ENCODE peak calls at places on chromosome 17, in nine cellular contexts. H, Q, Y, R, W, B, N, E and G are unnamed samples.

GRCh38 chr17:521561-522325 is 169.1 kb upstream of the RPH3AL start:
- DNase-seq in N (no peak), E (no peak), Q (no peak), Y (no peak), W (no peak), R (no peak), H (no peak), B (no peak), G (no peak)

GRCh38 chr17:57582881-57583756 is 162.0 kb downstream of the CCDC182 start:
- DNase-seq in Q (no peak), R (no peak), Y (no peak), N (no peak), E (no peak), W (no peak), H (no peak), B (no peak), G (no peak)

GRCh38 chr17:32258383-32259121 is 7.1 kb upstream of the RHBDL3 start:
- DNase-seq in Y (peak), H (no peak), R (no peak), W (no peak), E (no peak), N (no peak), Q (no peak), B (no peak), G (no peak)

GRCh38 chr17:4162775-4163498 is 19.9 kb downstream of the CYB5D2 start:
- DNase-seq in Q (no peak), B (no peak), R (no peak), W (no peak), E (no peak), Y (peak), H (no peak), N (no peak), G (no peak)

GRCh38 chr17:57379237-57380054 is 123.1 kb downstream of the MSI2 start:
- DNase-seq in R (no peak), B (peak), Y (peak), Q (no peak), W (no peak), E (peak), H (no peak), N (no peak), G (no peak)

GRCh38 chr17:6894206-6894528 is 62.6 kb upstream of the TEKT1 start:
- DNase-seq in N (no peak), Y (peak), W (peak), E (no peak), Q (no peak), H (no peak), R (peak), B (peak), G (no peak)

GRCh38 chr17:38658741-38659345 is 15.9 kb downstream of the EPOP start:
- DNase-seq in H (no peak), R (no peak), W (no peak), E (no peak), Y (no peak), N (no peak), B (no peak), Q (no peak), G (no peak)

GRCh38 chr17:29760279-29760721 is 137.6 kb upstream of the CORO6 start:
- DNase-seq in R (peak), Y (no peak), N (no peak), Q (no peak), B (peak), W (peak), H (no peak), E (no peak), G (no peak)

GRCh38 chr17:38741853-38742421 is 6.2 kb downstream of the PCGF2 start:
- DNase-seq in B (no peak), R (no peak), H (no peak), W (peak), E (no peak), Q (no peak), N (no peak), Y (no peak), G (no peak)

GRCh38 chr17:50599606-50600005 is 35.1 kb upstream of the ABCC3 start:
- DNase-seq in Y (no peak), W (no peak), E (no peak), B (no peak), H (no peak), Q (no peak), R (no peak), N (no peak), G (no peak)

GRCh38 chr17:22492331-22492730 is 800.0 kb downstream of the KCNJ18 start:
- DNase-seq in Y (no peak), R (no peak), H (no peak), N (no peak), B (no peak), Q (no peak), W (no peak), E (no peak), G (no peak)

GRCh38 chr17:83180264-83180995 is 101.0 kb downstream of the METRNL start:
- DNase-seq in Y (no peak), W (no peak), H (no peak), Q (no peak), R (no peak), N (no peak), E (no peak), B (no peak), G (no peak)

GRCh38 chr17:50681260-50682200 is 26.2 kb downstream of the ANKRD40 start:
- DNase-seq in H (no peak), R (no peak), Y (peak), Q (no peak), N (peak), W (peak), B (no peak), E (no peak), G (no peak)

GRCh38 chr17:9021158-9021984 is at the start of gene NTN1:
- DNase-seq in Q (no peak), Y (peak), R (peak), E (peak), W (peak), H (peak), B (peak), N (no peak), G (peak)

GRCh38 chr17:79779088-79779529 is 1.2 kb downstream of the CBX2 start:
- DNase-seq in Q (no peak), B (no peak), W (no peak), N (no peak), R (no peak), Y (no peak), E (peak), H (no peak), G (no peak)

GRCh38 chr17:4142107-4142900 is 526 bp downstream of the ZZEF1 start:
- DNase-seq in N (no peak), E (no peak), Q (no peak), B (peak), Y (no peak), W (peak), R (no peak), H (no peak), G (no peak)

GRCh38 chr17:5922476-5922875 is 147.7 kb upstream of the WSCD1 start:
- DNase-seq in W (no peak), E (no peak), R (no peak), N (no peak), H (no peak), Q (no peak), Y (no peak), B (no peak), G (no peak)

GRCh38 chr17:72518333-72518732 is 397.5 kb downstream of the SOX9 start:
- DNase-seq in R (no peak), Y (no peak), Q (no peak), N (no peak), W (no peak), H (no peak), E (no peak), B (no peak), G (no peak)

GRCh38 chr17:1271020-1271423 is 778 bp downstream of the BHLHA9 start:
- DNase-seq in R (no peak), B (no peak), Y (no peak), E (no peak), H (no peak), Q (no peak), N (no peak), W (no peak), G (no peak)

GRCh38 chr17:55089955-55090573 is 121.5 kb downstream of the STXBP4 start:
- DNase-seq in W (no peak), Q (peak), R (peak), B (peak), H (no peak), Y (no peak), E (no peak), N (no peak), G (peak)

GRCh38 chr17:9287301-9287700 is 266.0 kb downstream of the NTN1 start:
- DNase-seq in N (no peak), W (no peak), Y (no peak), R (no peak), H (no peak), E (no peak), Q (no peak), B (no peak), G (no peak)

GRCh38 chr17:1724351-1724868 is at the start of gene WDR81:
- DNase-seq in N (peak), H (peak), W (peak), E (peak), Q (peak), R (peak), Y (peak), B (peak), G (peak)

GRCh38 chr17:31877911-31878702 is 19.1 kb upstream of the COPRS start:
- DNase-seq in Q (no peak), H (no peak), E (no peak), Y (no peak), B (peak), W (no peak), R (no peak), N (no peak), G (no peak)

GRCh38 chr17:62628845-62629555 is 1.5 kb downstream of the MRC2 start:
- DNase-seq in Q (no peak), E (peak), W (peak), B (no peak), H (no peak), N (no peak), Y (peak), R (no peak), G (no peak)

GRCh38 chr17:50203086-50203485 is 1.7 kb upstream of the COL1A1 start:
- DNase-seq in W (peak), Q (no peak), N (no peak), H (peak), R (no peak), E (peak), B (no peak), Y (no peak), G (no peak)

GRCh38 chr17:19399750-19400450 is 11.1 kb upstream of the RNF112 start:
- DNase-seq in N (no peak), Q (no peak), E (no peak), B (no peak), H (no peak), R (no peak), Y (no peak), W (no peak), G (no peak)

GRCh38 chr17:20613248-20613647 is 33.7 kb downstream of the CDRT15L2 start:
- DNase-seq in N (no peak), W (no peak), B (no peak), H (no peak), Q (no peak), R (no peak), E (no peak), Y (no peak), G (no peak)

GRCh38 chr17:51640108-51640622 is 379.8 kb downstream of the UTP18 start:
- DNase-seq in W (no peak), Y (no peak), H (no peak), Q (no peak), R (peak), N (no peak), E (no peak), B (peak), G (no peak)

GRCh38 chr17:29004081-29004692 is 1.6 kb downstream of the SEZ6 start:
- DNase-seq in W (no peak), B (no peak), Y (no peak), H (no peak), Q (no peak), R (no peak), N (no peak), E (no peak), G (no peak)

GRCh38 chr17:19013226-19013625 is 8.7 kb upstream of the FAM83G start:
- DNase-seq in N (no peak), Q (no peak), H (no peak), R (no peak), W (no peak), B (no peak), E (no peak), Y (no peak), G (no peak)

GRCh38 chr17:76530489-76530814 is 7.1 kb downstream of the CYGB start:
- DNase-seq in R (no peak), Y (no peak), W (no peak), E (no peak), Q (no peak), N (no peak), B (no peak), H (no peak), G (no peak)

GRCh38 chr17:34117332-34117731 is 137.8 kb upstream of the CCL2 start:
- DNase-seq in R (no peak), Y (no peak), B (no peak), N (no peak), Q (no peak), H (no peak), E (no peak), W (no peak), G (no peak)

GRCh38 chr17:67400193-67400592 is 23.1 kb downstream of the PITPNC1 start:
- DNase-seq in N (no peak), H (no peak), E (no peak), B (no peak), Q (no peak), W (no peak), R (no peak), Y (no peak), G (no peak)

GRCh38 chr17:77320046-77320445 is 179.3 kb downstream of the SEC14L1 start:
- DNase-seq in Y (no peak), R (no peak), N (no peak), E (peak), W (peak), B (no peak), H (no peak), Q (no peak), G (no peak)

GRCh38 chr17:76529643-76530488 is 7.6 kb downstream of the CYGB start:
- DNase-seq in H (no peak), W (peak), R (no peak), B (no peak), N (peak), E (peak), Q (no peak), Y (peak), G (no peak)

GRCh38 chr17:37698132-37698615 is 46.7 kb downstream of the HNF1B start:
- DNase-seq in W (peak), N (peak), H (no peak), Y (no peak), B (peak), Q (no peak), E (no peak), R (no peak), G (no peak)

GRCh38 chr17:77497578-77497934 is 356.8 kb downstream of the SEC14L1 start:
- DNase-seq in E (no peak), N (no peak), Y (no peak), R (no peak), W (no peak), B (no peak), Q (no peak), H (peak), G (no peak)

GRCh38 chr17:36610472-36610871 is 9.1 kb downstream of the MRM1 start:
- DNase-seq in B (no peak), H (no peak), N (no peak), Y (no peak), Q (no peak), R (no peak), E (no peak), W (no peak), G (no peak)

GRCh38 chr17:56798916-56799315 is 34.8 kb downstream of the C17orf67 start:
- DNase-seq in R (no peak), H (no peak), E (no peak), Q (no peak), W (no peak), B (no peak), Y (no peak), N (no peak), G (no peak)

GRCh38 chr17:18957831-18958230 is 5.9 kb downstream of the SLC5A10 start:
- DNase-seq in Y (no peak), W (no peak), Q (no peak), N (no peak), E (no peak), H (no peak), R (no peak), B (no peak), G (no peak)